ENCODE peak calls at places on chromosomes 12 and 14, in ten cellular contexts. C is HEK293T; M is NAMALWA; V is EL; E is cardiac muscle cell; L is activated CD4-positive, alpha-beta memory T cell treated with anti-CD3 and anti-CD28 coated beads, Interleukin-2, amount 10 ng/mL, durations not matched to agents 7 days and 5 days; Q is NCI-H774; W is cardiac fibroblast; B is OCI-LY7; R is HS-27A. P is an unnamed sample.

GRCh38 chr12:95480230-95480629 is 6.3 kb downstream of the METAP2 start:
- DNase-seq in C (no peak), M (no peak), V (no peak), E (peak; percentile 8), L (no peak), Q (no peak), W (no peak), B (no peak), R (no peak), P (no peak)

GRCh38 chr14:89625208-89625987 is 208.4 kb upstream of the FOXN3 start:
- DNase-seq in C (no peak), M (no peak), V (no peak), E (peak; percentile 75), L (no peak), Q (peak; percentile 4), W (peak; percentile 65), B (no peak), R (no peak), P (no peak)

GRCh38 chr14:77099425-77100167 is 1.5 kb downstream of the CIPC start:
- DNase-seq in C (peak; percentile 34), M (peak; percentile 11), V (peak; percentile 74), E (peak; percentile 73), L (no peak), Q (no peak), W (peak; percentile 76), B (no peak), R (peak; percentile 20), P (no peak)

GRCh38 chr14:42222924-42223471 is 616.3 kb downstream of the LRFN5 start:
- DNase-seq in C (no peak), M (no peak), V (peak; percentile 5), E (peak; percentile 49), L (no peak), Q (peak; percentile 54), W (peak; percentile 69), B (peak; percentile 62), R (no peak), P (no peak)

GRCh38 chr12:198708-199107 is 15.2 kb downstream of the SLC6A12 start:
- DNase-seq in C (no peak), M (no peak), V (no peak), E (no peak), L (no peak), Q (no peak), W (no peak), B (no peak), R (no peak), P (no peak)

GRCh38 chr14:42174357-42174756 is 567.7 kb downstream of the LRFN5 start:
- DNase-seq in C (no peak), M (no peak), V (no peak), E (no peak), L (no peak), Q (peak; percentile 92), W (no peak), B (no peak), R (no peak), P (no peak)

GRCh38 chr12:22002430-22002829 is 43.6 kb upstream of the CMAS start:
- DNase-seq in C (no peak), M (no peak), V (no peak), E (no peak), L (no peak), Q (no peak), W (no peak), B (no peak), R (no peak), P (no peak)

GRCh38 chr14:105850853-105851581 is 324.6 kb downstream of the TMEM121 start:
- DNase-seq in C (no peak), M (peak; percentile 35), V (no peak), E (no peak), L (no peak), Q (no peak), W (no peak), B (peak; percentile 72), R (no peak), P (no peak)

GRCh38 chr14:91417134-91417982 is at the start of gene CCDC88C:
- DNase-seq in C (peak; percentile 73), M (peak; percentile 77), V (peak; percentile 14), E (no peak), L (peak; percentile 80), Q (peak; percentile 80), W (no peak), B (peak; percentile 84), R (peak; percentile 15), P (peak; percentile 63)

GRCh38 chr12:62659457-62660295 is 193.1 kb downstream of the MON2 start:
- DNase-seq in C (no peak), M (no peak), V (no peak), E (no peak), L (no peak), Q (no peak), W (peak; percentile 19), B (no peak), R (no peak), P (no peak)

GRCh38 chr14:22838631-22839041 is 2.3 kb downstream of the MMP14 start:
- DNase-seq in C (no peak), M (no peak), V (peak; percentile 81), E (peak; percentile 90), L (no peak), Q (no peak), W (peak; percentile 73), B (no peak), R (no peak), P (no peak)

GRCh38 chr12:63965936-63966602 is 121.6 kb downstream of the SRGAP1 start:
- DNase-seq in C (no peak), M (no peak), V (peak; percentile 58), E (no peak), L (no peak), Q (no peak), W (peak; percentile 26), B (no peak), R (peak; percentile 19), P (no peak)

GRCh38 chr12:127162902-127163301 is 1104.1 kb upstream of the TMEM132C start:
- DNase-seq in C (no peak), M (no peak), V (peak; percentile 78), E (peak; percentile 14), L (peak; percentile 72), Q (no peak), W (peak; percentile 29), B (no peak), R (no peak), P (peak; percentile 9)

GRCh38 chr14:80491131-80491530 is 279.8 kb upstream of the DIO2 start:
- DNase-seq in C (no peak), M (peak; percentile 4), V (peak; percentile 46), E (peak; percentile 54), L (no peak), Q (no peak), W (peak; percentile 55), B (peak; percentile 16), R (no peak), P (no peak)

GRCh38 chr12:75488553-75488952 is 8.0 kb downstream of the GLIPR1 start:
- DNase-seq in C (peak; percentile 36), M (peak; percentile 25), V (peak; percentile 62), E (peak; percentile 70), L (no peak), Q (no peak), W (peak; percentile 54), B (peak; percentile 36), R (no peak), P (no peak)

GRCh38 chr12:10601860-10602259 is 11.5 kb downstream of the MAGOHB start:
- DNase-seq in C (no peak), M (no peak), V (no peak), E (no peak), L (no peak), Q (no peak), W (no peak), B (no peak), R (no peak), P (no peak)